ENCODE peak calls at places on chromosomes 4 and X, in ten cellular contexts. D, F, E, R, L, Z, Y, T, A and K are unnamed samples.

GRCh38 chr4:2797545-2798305 is 4.8 kb downstream of the SH3BP2 start:
- DNase-seq in D (peak), F (no peak), E (no peak), R (no peak), L (no peak), Z (no peak), Y (no peak), T (no peak), A (peak), K (peak)

GRCh38 chrX:102968216-102968615 is 31.1 kb downstream of the RAB40AL start:
- DNase-seq in D (no peak), F (no peak), E (no peak), R (no peak), L (no peak), Z (no peak), Y (no peak), T (no peak), A (no peak), K (no peak)

GRCh38 chr4:167622481-167623240 is 388.4 kb upstream of the SPOCK3 start:
- DNase-seq in D (no peak), F (peak), E (peak), R (peak), L (peak), Z (no peak), Y (peak), T (peak), A (no peak), K (peak)

GRCh38 chr4:138751290-138751689 is 264.3 kb upstream of the NOCT start:
- DNase-seq in D (no peak), F (no peak), E (no peak), R (no peak), L (no peak), Z (no peak), Y (no peak), T (no peak), A (no peak), K (no peak)

GRCh38 chr4:85812776-85813175 is 337.8 kb downstream of the ARHGAP24 start:
- DNase-seq in D (no peak), F (no peak), E (no peak), R (no peak), L (peak), Z (no peak), Y (no peak), T (peak), A (no peak), K (no peak)

GRCh38 chr4:29151584-29151983 is 1568.6 kb upstream of the PCDH7 start:
- DNase-seq in D (no peak), F (no peak), E (no peak), R (no peak), L (no peak), Z (no peak), Y (no peak), T (no peak), A (no peak), K (no peak)

GRCh38 chr4:117823388-117823787 is 210.9 kb upstream of the NDST3 start:
- DNase-seq in D (no peak), F (no peak), E (no peak), R (no peak), L (no peak), Z (no peak), Y (no peak), T (no peak), A (no peak), K (no peak)

GRCh38 chr4:3672465-3672831 is 93.7 kb upstream of the ADRA2C start:
- DNase-seq in D (no peak), F (no peak), E (no peak), R (no peak), L (no peak), Z (no peak), Y (no peak), T (no peak), A (peak), K (no peak)

GRCh38 chrX:109537324-109537665 is 651 bp downstream of the NXT2 start:
- DNase-seq in D (no peak), F (no peak), E (no peak), R (peak), L (peak), Z (no peak), Y (no peak), T (peak), A (no peak), K (no peak)

GRCh38 chr4:36582214-36582613 is 300.8 kb downstream of the DTHD1 start:
- DNase-seq in D (no peak), F (no peak), E (no peak), R (no peak), L (no peak), Z (no peak), Y (no peak), T (no peak), A (no peak), K (no peak)

GRCh38 chr4:87118826-87119225 is 101.6 kb downstream of the KLHL8 start:
- DNase-seq in D (no peak), F (no peak), E (no peak), R (peak), L (peak), Z (no peak), Y (no peak), T (peak), A (no peak), K (peak)

GRCh38 chr4:184599492-184600135 is 49.6 kb downstream of the CASP3 start:
- DNase-seq in D (no peak), F (no peak), E (no peak), R (peak), L (peak), Z (peak), Y (no peak), T (no peak), A (no peak), K (no peak)

GRCh38 chrX:23904096-23904495 is 3.6 kb downstream of the APOO start:
- DNase-seq in D (no peak), F (no peak), E (no peak), R (no peak), L (peak), Z (no peak), Y (no peak), T (no peak), A (no peak), K (no peak)

GRCh38 chrX:53714580-53715335 is 28.2 kb upstream of the HUWE1 start:
- DNase-seq in D (peak), F (no peak), E (no peak), R (no peak), L (peak), Z (no peak), Y (no peak), T (peak), A (no peak), K (no peak)

GRCh38 chr4:41644288-41644914 is 104.1 kb downstream of the PHOX2B start:
- DNase-seq in D (no peak), F (no peak), E (no peak), R (no peak), L (peak), Z (no peak), Y (peak), T (peak), A (peak), K (peak)

GRCh38 chr4:157121396-157121795 is 45.4 kb downstream of the GLRB start:
- DNase-seq in D (no peak), F (no peak), E (no peak), R (no peak), L (no peak), Z (no peak), Y (no peak), T (no peak), A (no peak), K (no peak)

GRCh38 chr4:1408418-1408817 is 2.2 kb upstream of the NKX1-1 start:
- DNase-seq in D (no peak), F (peak), E (no peak), R (no peak), L (no peak), Z (no peak), Y (no peak), T (no peak), A (no peak), K (no peak)

GRCh38 chrX:12974217-12974796 is 603 bp upstream of the TMSB4X start:
- DNase-seq in D (peak), F (no peak), E (no peak), R (no peak), L (no peak), Z (no peak), Y (peak), T (no peak), A (peak), K (no peak)

GRCh38 chr4:142474398-142475087 is 371.6 kb downstream of the INPP4B start:
- DNase-seq in D (no peak), F (no peak), E (no peak), R (no peak), L (peak), Z (no peak), Y (no peak), T (no peak), A (no peak), K (no peak)

GRCh38 chr4:77167866-77168265 is 10.9 kb downstream of the CCNG2 start:
- DNase-seq in D (no peak), F (no peak), E (no peak), R (no peak), L (no peak), Z (no peak), Y (no peak), T (no peak), A (no peak), K (no peak)

GRCh38 chr4:168063031-168063430 is 29.3 kb upstream of the ANXA10 start:
- DNase-seq in D (no peak), F (no peak), E (no peak), R (no peak), L (no peak), Z (no peak), Y (no peak), T (no peak), A (no peak), K (no peak)

GRCh38 chr4:25694466-25694865 is 38.8 kb downstream of the SLC34A2 start:
- DNase-seq in D (no peak), F (no peak), E (no peak), R (no peak), L (peak), Z (no peak), Y (no peak), T (no peak), A (no peak), K (no peak)

GRCh38 chr4:76087007-76087769 is 12.7 kb downstream of the ART3 start:
- DNase-seq in D (no peak), F (no peak), E (no peak), R (peak), L (peak), Z (peak), Y (peak), T (peak), A (no peak), K (peak)